ENCODE peak calls at places on chromosomes 16 and 17, in four cellular contexts. L, I, K and X are unnamed samples.

GRCh38 chr17:66167189-66167815 is 24.6 kb downstream of the CEP112 start:
- DNase-seq in L (no peak), I (no peak), K (no peak), X (no peak)

GRCh38 chr16:14562691-14563491 is 67.2 kb downstream of the PARN start:
- DNase-seq in L (no peak), I (no peak), K (no peak), X (peak)

GRCh38 chr16:77555101-77555500 is 120.3 kb upstream of the ADAMTS18 start:
- DNase-seq in L (no peak), I (no peak), K (peak), X (no peak)

GRCh38 chr17:41985919-41986318 is 19.3 kb downstream of the CNP start:
- DNase-seq in L (no peak), I (no peak), K (no peak), X (no peak)

GRCh38 chr16:67268136-67268579 is 11.2 kb upstream of the PLEKHG4 start:
- DNase-seq in L (no peak), I (peak), K (peak), X (no peak)

GRCh38 chr16:81532491-81533174 is 88.0 kb downstream of the CMIP start:
- DNase-seq in L (no peak), I (peak), K (peak), X (no peak)

GRCh38 chr17:59451706-59452105 is 113.7 kb upstream of the DHX40 start:
- DNase-seq in L (no peak), I (no peak), K (peak), X (no peak)

GRCh38 chr17:40241435-40241834 is 22.3 kb downstream of the WIPF2 start:
- DNase-seq in L (no peak), I (no peak), K (no peak), X (no peak)

GRCh38 chr17:67891481-67892119 is 66.3 kb downstream of the BPTF start:
- DNase-seq in L (no peak), I (no peak), K (peak), X (peak)

GRCh38 chr17:78645421-78646295 is 68.5 kb upstream of the DNAH17 start:
- DNase-seq in L (peak), I (peak), K (no peak), X (peak)

GRCh38 chr17:18318771-18319450 is 3.8 kb downstream of the SMCR8 start:
- DNase-seq in L (no peak), I (no peak), K (no peak), X (no peak)

GRCh38 chr17:77316191-77316641 is 175.4 kb downstream of the SEC14L1 start:
- DNase-seq in L (no peak), I (peak), K (peak), X (no peak)